ENCODE peak calls at places on chromosomes 16 and 17, in ten cellular contexts. One of them, this sample, is unnamed.
A peak's percentile ranks its signal among the peaks of the same experiment; 100 is the strongest.

GRCh38 chr17:67491009-67491677 is 114.1 kb downstream of the PITPNC1 start:
- DNase-seq in C1 segment of cervical spinal cord: peak; percentile 20
- DNase-seq in globus pallidus: peak; percentile 81
- DNase-seq in naive thymus-derived CD4-positive, alpha-beta T cell: no peak
- DNase-seq in DMS153: peak; percentile 30
- DNase-seq in activated CD4-positive, alpha-beta T cell treated with anti-CD3 and anti-CD28 coated beads for 48 hours: no peak
- DNase-seq in stimulated activated CD4-positive, alpha-beta T cell treated with anti-CD3 and anti-CD28 coated beads, Interleukin-15, amount 100 ng/mL, for 24 hours: no peak
- DNase-seq in ELR: peak; percentile 99
- DNase-seq in RWPE2: peak; percentile 68
- DNase-seq in cardiac muscle cell: peak; percentile 97
- DNase-seq in this sample: no peak

GRCh38 chr17:7443499-7444485 is 1.1 kb upstream of the CHRNB1 start:
- DNase-seq in globus pallidus: no peak
- DNase-seq in activated CD4-positive, alpha-beta T cell treated with anti-CD3 and anti-CD28 coated beads for 48 hours: no peak
- DNase-seq in DMS153: no peak
- DNase-seq in ELR: peak; percentile 62
- DNase-seq in cardiac muscle cell: peak; percentile 41
- DNase-seq in RWPE2: no peak
- DNase-seq in naive thymus-derived CD4-positive, alpha-beta T cell: no peak
- DNase-seq in C1 segment of cervical spinal cord: no peak
- DNase-seq in stimulated activated CD4-positive, alpha-beta T cell treated with anti-CD3 and anti-CD28 coated beads, Interleukin-15, amount 100 ng/mL, for 24 hours: no peak
- DNase-seq in this sample: no peak

GRCh38 chr17:64777413-64778101 is 115.5 kb upstream of the SMURF2 start:
- DNase-seq in DMS153: peak; percentile 45
- DNase-seq in ELR: no peak
- DNase-seq in naive thymus-derived CD4-positive, alpha-beta T cell: no peak
- DNase-seq in stimulated activated CD4-positive, alpha-beta T cell treated with anti-CD3 and anti-CD28 coated beads, Interleukin-15, amount 100 ng/mL, for 24 hours: no peak
- DNase-seq in activated CD4-positive, alpha-beta T cell treated with anti-CD3 and anti-CD28 coated beads for 48 hours: no peak
- DNase-seq in globus pallidus: peak; percentile 38
- DNase-seq in cardiac muscle cell: no peak
- DNase-seq in C1 segment of cervical spinal cord: no peak
- DNase-seq in RWPE2: no peak
- DNase-seq in this sample: no peak

GRCh38 chr17:58710948-58711552 is 18.6 kb downstream of the RAD51C start:
- DNase-seq in C1 segment of cervical spinal cord: no peak
- DNase-seq in activated CD4-positive, alpha-beta T cell treated with anti-CD3 and anti-CD28 coated beads for 48 hours: peak; percentile 47
- DNase-seq in globus pallidus: peak; percentile 33
- DNase-seq in DMS153: peak; percentile 2
- DNase-seq in naive thymus-derived CD4-positive, alpha-beta T cell: peak; percentile 30
- DNase-seq in stimulated activated CD4-positive, alpha-beta T cell treated with anti-CD3 and anti-CD28 coated beads, Interleukin-15, amount 100 ng/mL, for 24 hours: peak; percentile 56
- DNase-seq in RWPE2: no peak
- DNase-seq in ELR: peak; percentile 81
- DNase-seq in cardiac muscle cell: peak; percentile 79
- DNase-seq in this sample: peak; percentile 51

GRCh38 chr16:88691924-88692560 is 5.7 kb upstream of the SNAI3 start:
- DNase-seq in naive thymus-derived CD4-positive, alpha-beta T cell: no peak
- DNase-seq in globus pallidus: no peak
- DNase-seq in DMS153: no peak
- DNase-seq in cardiac muscle cell: no peak
- DNase-seq in C1 segment of cervical spinal cord: peak; percentile 30
- DNase-seq in ELR: no peak
- DNase-seq in activated CD4-positive, alpha-beta T cell treated with anti-CD3 and anti-CD28 coated beads for 48 hours: no peak
- DNase-seq in stimulated activated CD4-positive, alpha-beta T cell treated with anti-CD3 and anti-CD28 coated beads, Interleukin-15, amount 100 ng/mL, for 24 hours: peak; percentile 49
- DNase-seq in RWPE2: no peak
- DNase-seq in this sample: no peak

GRCh38 chr16:56871172-56871593 is 6.2 kb downstream of the SLC12A3 start:
- DNase-seq in ELR: peak; percentile 75
- DNase-seq in cardiac muscle cell: peak; percentile 38
- DNase-seq in naive thymus-derived CD4-positive, alpha-beta T cell: no peak
- DNase-seq in activated CD4-positive, alpha-beta T cell treated with anti-CD3 and anti-CD28 coated beads for 48 hours: peak; percentile 24
- DNase-seq in RWPE2: no peak
- DNase-seq in C1 segment of cervical spinal cord: no peak
- DNase-seq in stimulated activated CD4-positive, alpha-beta T cell treated with anti-CD3 and anti-CD28 coated beads, Interleukin-15, amount 100 ng/mL, for 24 hours: no peak
- DNase-seq in globus pallidus: no peak
- DNase-seq in DMS153: no peak
- DNase-seq in this sample: no peak

GRCh38 chr17:19753049-19753444 is 4.9 kb upstream of the ALDH3A1 start:
- DNase-seq in cardiac muscle cell: peak; percentile 73
- DNase-seq in RWPE2: peak; percentile 97
- DNase-seq in naive thymus-derived CD4-positive, alpha-beta T cell: no peak
- DNase-seq in globus pallidus: peak; percentile 75
- DNase-seq in stimulated activated CD4-positive, alpha-beta T cell treated with anti-CD3 and anti-CD28 coated beads, Interleukin-15, amount 100 ng/mL, for 24 hours: no peak
- DNase-seq in activated CD4-positive, alpha-beta T cell treated with anti-CD3 and anti-CD28 coated beads for 48 hours: no peak
- DNase-seq in ELR: peak; percentile 90
- DNase-seq in C1 segment of cervical spinal cord: peak; percentile 28
- DNase-seq in DMS153: peak; percentile 27
- DNase-seq in this sample: no peak

GRCh38 chr16:78903237-78903636 is 697.3 kb downstream of the MAF start:
- DNase-seq in activated CD4-positive, alpha-beta T cell treated with anti-CD3 and anti-CD28 coated beads for 48 hours: no peak
- DNase-seq in RWPE2: no peak
- DNase-seq in cardiac muscle cell: no peak
- DNase-seq in globus pallidus: no peak
- DNase-seq in C1 segment of cervical spinal cord: no peak
- DNase-seq in DMS153: no peak
- DNase-seq in stimulated activated CD4-positive, alpha-beta T cell treated with anti-CD3 and anti-CD28 coated beads, Interleukin-15, amount 100 ng/mL, for 24 hours: no peak
- DNase-seq in ELR: no peak
- DNase-seq in naive thymus-derived CD4-positive, alpha-beta T cell: no peak
- DNase-seq in this sample: no peak

GRCh38 chr16:68146583-68146982 is 61.4 kb downstream of the NFATC3 start:
- DNase-seq in ELR: no peak
- DNase-seq in activated CD4-positive, alpha-beta T cell treated with anti-CD3 and anti-CD28 coated beads for 48 hours: no peak
- DNase-seq in stimulated activated CD4-positive, alpha-beta T cell treated with anti-CD3 and anti-CD28 coated beads, Interleukin-15, amount 100 ng/mL, for 24 hours: no peak
- DNase-seq in naive thymus-derived CD4-positive, alpha-beta T cell: no peak
- DNase-seq in C1 segment of cervical spinal cord: no peak
- DNase-seq in globus pallidus: no peak
- DNase-seq in RWPE2: no peak
- DNase-seq in cardiac muscle cell: peak; percentile 71
- DNase-seq in DMS153: no peak
- DNase-seq in this sample: no peak

GRCh38 chr17:75159196-75160031 is 5.1 kb upstream of the JPT1 start:
- DNase-seq in C1 segment of cervical spinal cord: no peak
- DNase-seq in ELR: peak; percentile 81
- DNase-seq in stimulated activated CD4-positive, alpha-beta T cell treated with anti-CD3 and anti-CD28 coated beads, Interleukin-15, amount 100 ng/mL, for 24 hours: no peak
- DNase-seq in globus pallidus: no peak
- DNase-seq in RWPE2: peak; percentile 75
- DNase-seq in naive thymus-derived CD4-positive, alpha-beta T cell: no peak
- DNase-seq in DMS153: no peak
- DNase-seq in activated CD4-positive, alpha-beta T cell treated with anti-CD3 and anti-CD28 coated beads for 48 hours: no peak
- DNase-seq in cardiac muscle cell: peak; percentile 27
- DNase-seq in this sample: no peak

GRCh38 chr17:42484304-42484703 is 25.6 kb downstream of the ATP6V0A1 start:
- DNase-seq in activated CD4-positive, alpha-beta T cell treated with anti-CD3 and anti-CD28 coated beads for 48 hours: peak; percentile 82
- DNase-seq in naive thymus-derived CD4-positive, alpha-beta T cell: peak; percentile 74
- DNase-seq in ELR: no peak
- DNase-seq in globus pallidus: no peak
- DNase-seq in RWPE2: no peak
- DNase-seq in cardiac muscle cell: peak; percentile 29
- DNase-seq in stimulated activated CD4-positive, alpha-beta T cell treated with anti-CD3 and anti-CD28 coated beads, Interleukin-15, amount 100 ng/mL, for 24 hours: peak; percentile 80
- DNase-seq in C1 segment of cervical spinal cord: no peak
- DNase-seq in DMS153: no peak
- DNase-seq in this sample: peak; percentile 100

GRCh38 chr17:17757391-17757791 is 76.1 kb downstream of the RAI1 start:
- DNase-seq in cardiac muscle cell: no peak
- DNase-seq in globus pallidus: no peak
- DNase-seq in DMS153: no peak
- DNase-seq in activated CD4-positive, alpha-beta T cell treated with anti-CD3 and anti-CD28 coated beads for 48 hours: peak; percentile 40
- DNase-seq in RWPE2: no peak
- DNase-seq in stimulated activated CD4-positive, alpha-beta T cell treated with anti-CD3 and anti-CD28 coated beads, Interleukin-15, amount 100 ng/mL, for 24 hours: peak; percentile 40
- DNase-seq in C1 segment of cervical spinal cord: no peak
- DNase-seq in naive thymus-derived CD4-positive, alpha-beta T cell: no peak
- DNase-seq in ELR: no peak
- DNase-seq in this sample: peak; percentile 95

GRCh38 chr17:75087558-75088453 is at the start of gene SLC16A5:
- DNase-seq in ELR: peak; percentile 95
- DNase-seq in cardiac muscle cell: peak; percentile 93
- DNase-seq in RWPE2: peak; percentile 95
- DNase-seq in activated CD4-positive, alpha-beta T cell treated with anti-CD3 and anti-CD28 coated beads for 48 hours: peak; percentile 51
- DNase-seq in DMS153: peak; percentile 19
- DNase-seq in stimulated activated CD4-positive, alpha-beta T cell treated with anti-CD3 and anti-CD28 coated beads, Interleukin-15, amount 100 ng/mL, for 24 hours: peak; percentile 69
- DNase-seq in globus pallidus: no peak
- DNase-seq in naive thymus-derived CD4-positive, alpha-beta T cell: peak; percentile 45
- DNase-seq in C1 segment of cervical spinal cord: peak; percentile 15
- DNase-seq in this sample: no peak